ENCODE peak calls at places on chromosomes 7 and 10, in six cellular contexts. One of them, this sample, is unnamed.

GRCh38 chr10:93379366-93380042 is 102.6 kb downstream of the MYOF start:
- DNase-seq in neural progenitor cell: no peak
- DNase-seq in IMR-90: peak; percentile 86
- DNase-seq in CD8-positive, alpha-beta T cell: no peak
- DNase-seq in cardiac muscle cell: peak; percentile 65
- DNase-seq in Panc1: no peak
- DNase-seq in this sample: no peak

GRCh38 chr7:91569702-91570457 is 305.6 kb downstream of the FZD1 start:
- DNase-seq in neural progenitor cell: no peak
- DNase-seq in IMR-90: no peak
- DNase-seq in CD8-positive, alpha-beta T cell: no peak
- DNase-seq in cardiac muscle cell: no peak
- DNase-seq in Panc1: no peak
- DNase-seq in this sample: no peak

GRCh38 chr7:129083525-129083924 is 28.6 kb upstream of the TNPO3 start:
- DNase-seq in neural progenitor cell: no peak
- DNase-seq in IMR-90: no peak
- DNase-seq in CD8-positive, alpha-beta T cell: no peak
- DNase-seq in cardiac muscle cell: no peak
- DNase-seq in Panc1: no peak
- DNase-seq in this sample: no peak

GRCh38 chr10:125886914-125887512 is 5.9 kb upstream of the DHX32 start:
- DNase-seq in neural progenitor cell: no peak
- DNase-seq in IMR-90: no peak
- DNase-seq in CD8-positive, alpha-beta T cell: no peak
- DNase-seq in cardiac muscle cell: no peak
- DNase-seq in Panc1: no peak
- DNase-seq in this sample: no peak

GRCh38 chr10:117684673-117685211 is 142.2 kb downstream of the EMX2 start:
- DNase-seq in neural progenitor cell: peak; percentile 33
- DNase-seq in IMR-90: no peak
- DNase-seq in CD8-positive, alpha-beta T cell: no peak
- DNase-seq in cardiac muscle cell: peak; percentile 12
- DNase-seq in Panc1: no peak
- DNase-seq in this sample: peak; percentile 78

GRCh38 chr7:102467581-102468415 is 3.0 kb downstream of the LRWD1 start:
- DNase-seq in neural progenitor cell: no peak
- DNase-seq in IMR-90: no peak
- DNase-seq in CD8-positive, alpha-beta T cell: no peak
- DNase-seq in cardiac muscle cell: no peak
- DNase-seq in Panc1: no peak
- DNase-seq in this sample: no peak

GRCh38 chr10:5732141-5732540 is 47.5 kb downstream of the TASOR2 start:
- DNase-seq in neural progenitor cell: no peak
- DNase-seq in IMR-90: no peak
- DNase-seq in CD8-positive, alpha-beta T cell: no peak
- DNase-seq in cardiac muscle cell: no peak
- DNase-seq in Panc1: no peak
- DNase-seq in this sample: no peak

GRCh38 chr7:155456772-155457543 is 971 bp upstream of the EN2 start:
- DNase-seq in neural progenitor cell: peak; percentile 86
- DNase-seq in IMR-90: peak; percentile 31
- DNase-seq in CD8-positive, alpha-beta T cell: no peak
- DNase-seq in cardiac muscle cell: peak; percentile 73
- DNase-seq in Panc1: no peak
- DNase-seq in this sample: peak; percentile 96

GRCh38 chr7:143975617-143976016 is 21.0 kb downstream of the OR2F1 start:
- DNase-seq in neural progenitor cell: peak; percentile 40
- DNase-seq in IMR-90: peak; percentile 31
- DNase-seq in CD8-positive, alpha-beta T cell: no peak
- DNase-seq in cardiac muscle cell: peak; percentile 12
- DNase-seq in Panc1: no peak
- DNase-seq in this sample: peak; percentile 54

GRCh38 chr7:128210590-128211570 is 30.2 kb upstream of the LEP start:
- DNase-seq in neural progenitor cell: no peak
- DNase-seq in IMR-90: no peak
- DNase-seq in CD8-positive, alpha-beta T cell: no peak
- DNase-seq in cardiac muscle cell: no peak
- DNase-seq in Panc1: no peak
- DNase-seq in this sample: peak; percentile 57

GRCh38 chr10:91409069-91409868 is 875 bp upstream of the HECTD2 start:
- DNase-seq in neural progenitor cell: peak; percentile 82
- DNase-seq in IMR-90: peak; percentile 80
- DNase-seq in CD8-positive, alpha-beta T cell: no peak
- DNase-seq in cardiac muscle cell: peak; percentile 95
- DNase-seq in Panc1: peak; percentile 25
- DNase-seq in this sample: peak; percentile 56

GRCh38 chr7:144854839-144855424 is 19.1 kb upstream of the TPK1 start:
- DNase-seq in neural progenitor cell: peak; percentile 64
- DNase-seq in IMR-90: no peak
- DNase-seq in CD8-positive, alpha-beta T cell: no peak
- DNase-seq in cardiac muscle cell: peak; percentile 54
- DNase-seq in Panc1: no peak
- DNase-seq in this sample: peak; percentile 51

GRCh38 chr7:50266893-50267386 is 37.6 kb upstream of the IKZF1 start:
- DNase-seq in neural progenitor cell: no peak
- DNase-seq in IMR-90: no peak
- DNase-seq in CD8-positive, alpha-beta T cell: peak; percentile 68
- DNase-seq in cardiac muscle cell: no peak
- DNase-seq in Panc1: no peak
- DNase-seq in this sample: no peak

GRCh38 chr7:20214787-20215669 is 2.2 kb downstream of the MACC1 start:
- DNase-seq in neural progenitor cell: no peak
- DNase-seq in IMR-90: no peak
- DNase-seq in CD8-positive, alpha-beta T cell: no peak
- DNase-seq in cardiac muscle cell: no peak
- DNase-seq in Panc1: no peak
- DNase-seq in this sample: no peak
- H3K4me3 ChIP-seq in neural progenitor cell: no peak overlapping the region
- H3K4me3 ChIP-seq in IMR-90: no peak overlapping the region
- H3K4me3 ChIP-seq in CD8-positive, alpha-beta T cell: no peak overlapping the region
- H3K4me3 ChIP-seq in cardiac muscle cell: no peak overlapping the region
- H3K4me3 ChIP-seq in Panc1: no peak overlapping the region
- H3K4me3 ChIP-seq in this sample: no peak overlapping the region

GRCh38 chr10:33211123-33211878 is 123.2 kb downstream of the NRP1 start:
- DNase-seq in neural progenitor cell: no peak
- DNase-seq in IMR-90: peak; percentile 92
- DNase-seq in CD8-positive, alpha-beta T cell: peak; percentile 4
- DNase-seq in cardiac muscle cell: peak; percentile 89
- DNase-seq in Panc1: no peak
- DNase-seq in this sample: no peak

GRCh38 chr10:33214174-33214573 is 120.3 kb downstream of the NRP1 start:
- DNase-seq in neural progenitor cell: no peak
- DNase-seq in IMR-90: no peak
- DNase-seq in CD8-positive, alpha-beta T cell: no peak
- DNase-seq in cardiac muscle cell: no peak
- DNase-seq in Panc1: no peak
- DNase-seq in this sample: no peak

GRCh38 chr10:33209777-33210176 is 124.7 kb downstream of the NRP1 start:
- DNase-seq in neural progenitor cell: no peak
- DNase-seq in IMR-90: no peak
- DNase-seq in CD8-positive, alpha-beta T cell: no peak
- DNase-seq in cardiac muscle cell: no peak
- DNase-seq in Panc1: no peak
- DNase-seq in this sample: no peak

GRCh38 chr10:33215154-33215553 is 119.3 kb downstream of the NRP1 start:
- DNase-seq in neural progenitor cell: no peak
- DNase-seq in IMR-90: peak; percentile 77
- DNase-seq in CD8-positive, alpha-beta T cell: no peak
- DNase-seq in cardiac muscle cell: peak; percentile 78
- DNase-seq in Panc1: no peak
- DNase-seq in this sample: no peak

DNA sequence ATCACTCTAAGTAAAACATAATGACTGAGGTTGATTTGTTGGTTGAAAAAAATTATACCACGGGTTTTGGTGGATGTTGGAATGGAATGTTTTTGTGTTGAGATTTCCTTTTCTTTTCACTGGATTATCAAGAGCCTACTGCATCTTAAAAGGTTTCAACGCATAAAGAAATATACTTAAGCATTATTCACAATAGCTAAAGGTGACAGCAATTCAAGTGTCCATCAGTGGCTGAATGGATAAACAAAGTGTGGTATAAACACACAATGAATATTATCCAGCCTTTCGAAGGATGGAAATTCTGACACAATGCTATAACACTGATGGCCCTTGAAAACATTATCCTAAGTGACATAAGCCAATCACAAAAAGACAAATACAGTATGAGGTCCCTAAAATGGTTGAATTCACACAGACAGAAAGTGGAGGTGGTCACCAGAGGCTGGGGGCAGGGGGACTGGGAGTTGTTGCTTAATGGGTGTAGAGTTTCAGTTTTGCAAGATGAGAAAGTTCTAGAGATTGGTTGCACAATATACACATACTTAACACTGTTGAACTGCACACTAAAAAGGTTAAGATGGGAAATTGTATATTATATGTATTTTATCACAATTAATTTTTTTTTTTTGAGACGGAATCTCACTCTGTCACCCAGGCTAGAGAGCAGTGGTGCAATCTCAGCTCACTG is 122.3 kb downstream of the NRP1 start:
- DNase-seq in neural progenitor cell: no peak
- DNase-seq in IMR-90: peak; percentile 63
- DNase-seq in CD8-positive, alpha-beta T cell: no peak
- DNase-seq in cardiac muscle cell: peak; percentile 66
- DNase-seq in Panc1: no peak
- DNase-seq in this sample: no peak
- H3K36me3 ChIP-seq in neural progenitor cell: no peaks in the 10 kb centered on the region
- H3K36me3 ChIP-seq in IMR-90: peaks cover 20% of the 10 kb centered on the region
- H3K36me3 ChIP-seq in CD8-positive, alpha-beta T cell: no peaks in the 10 kb centered on the region
- H3K36me3 ChIP-seq in cardiac muscle cell: peaks cover 85% of the 10 kb centered on the region
- H3K36me3 ChIP-seq in Panc1: no peaks in the 10 kb centered on the region
- H3K36me3 ChIP-seq in this sample: no peaks in the 10 kb centered on the region

GRCh38 chr10:97850446-97850845 is 803 bp downstream of the GOLGA7B start:
- DNase-seq in neural progenitor cell: peak; percentile 53
- DNase-seq in IMR-90: no peak
- DNase-seq in CD8-positive, alpha-beta T cell: no peak
- DNase-seq in cardiac muscle cell: peak; percentile 14
- DNase-seq in Panc1: no peak
- DNase-seq in this sample: no peak

GRCh38 chr10:97852277-97852676 is 2.6 kb downstream of the GOLGA7B start:
- DNase-seq in neural progenitor cell: no peak
- DNase-seq in IMR-90: no peak
- DNase-seq in CD8-positive, alpha-beta T cell: no peak
- DNase-seq in cardiac muscle cell: no peak
- DNase-seq in Panc1: no peak
- DNase-seq in this sample: no peak

GRCh38 chr10:97849491-97850402 is at the start of gene GOLGA7B:
- DNase-seq in neural progenitor cell: peak; percentile 97
- DNase-seq in IMR-90: peak; percentile 7
- DNase-seq in CD8-positive, alpha-beta T cell: peak; percentile 53
- DNase-seq in cardiac muscle cell: peak; percentile 55
- DNase-seq in Panc1: no peak
- DNase-seq in this sample: peak; percentile 98

GRCh38 chr10:97853006-97853405 is 3.4 kb downstream of the GOLGA7B start:
- DNase-seq in neural progenitor cell: no peak
- DNase-seq in IMR-90: no peak
- DNase-seq in CD8-positive, alpha-beta T cell: no peak
- DNase-seq in cardiac muscle cell: no peak
- DNase-seq in Panc1: no peak
- DNase-seq in this sample: no peak

GRCh38 chr10:97851341-97852001 is 1.8 kb downstream of the GOLGA7B start:
- DNase-seq in neural progenitor cell: no peak
- DNase-seq in IMR-90: no peak
- DNase-seq in CD8-positive, alpha-beta T cell: no peak
- DNase-seq in cardiac muscle cell: no peak
- DNase-seq in Panc1: no peak
- DNase-seq in this sample: no peak
- H3K27me3 ChIP-seq in neural progenitor cell: peaks cover 95% of the 10 kb centered on the region
- H3K27me3 ChIP-seq in IMR-90: peaks cover 35% of the 10 kb centered on the region
- H3K27me3 ChIP-seq in CD8-positive, alpha-beta T cell: no peaks in the 10 kb centered on the region
- H3K27me3 ChIP-seq in cardiac muscle cell: peaks cover 66% of the 10 kb centered on the region
- H3K27me3 ChIP-seq in Panc1: peaks cover 13% of the 10 kb centered on the region
- H3K27me3 ChIP-seq in this sample: peaks cover 25% of the 10 kb centered on the region

DNA sequence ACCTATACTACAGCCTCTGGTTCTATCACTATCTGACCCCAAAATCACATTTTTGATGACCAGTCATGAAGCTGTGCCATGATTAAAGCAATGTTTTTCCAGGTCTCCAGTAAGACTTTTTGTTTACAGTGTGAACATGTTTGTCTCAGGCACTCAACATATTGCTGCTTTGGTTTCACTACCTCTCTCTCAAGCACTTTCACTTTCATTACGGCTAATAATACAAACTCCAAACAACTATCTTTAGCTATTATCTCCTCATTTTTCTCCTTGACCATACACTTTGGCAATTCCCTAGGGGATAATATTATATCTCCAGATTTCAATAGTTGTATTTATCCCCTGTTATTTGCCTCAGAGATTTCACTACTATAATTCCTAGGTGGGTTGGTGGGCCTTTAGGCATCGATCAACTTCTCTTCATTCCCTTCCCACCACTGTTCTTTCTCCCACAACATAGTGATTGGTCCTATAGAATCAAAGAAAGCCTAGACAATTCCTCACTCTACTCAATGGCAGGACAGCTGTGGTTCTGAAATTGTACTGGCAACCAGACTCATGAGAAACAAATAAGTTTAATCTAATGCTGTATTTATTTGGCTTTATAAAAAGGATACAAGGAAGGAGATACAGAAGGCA is 261.4 kb upstream of the ZWINT start:
- DNase-seq in neural progenitor cell: no peak
- DNase-seq in IMR-90: no peak
- DNase-seq in CD8-positive, alpha-beta T cell: no peak
- DNase-seq in cardiac muscle cell: no peak
- DNase-seq in Panc1: no peak
- DNase-seq in this sample: no peak
- H3K4me3 ChIP-seq in neural progenitor cell: no peak overlapping the region
- H3K4me3 ChIP-seq in IMR-90: no peak overlapping the region
- H3K4me3 ChIP-seq in CD8-positive, alpha-beta T cell: no peak overlapping the region
- H3K4me3 ChIP-seq in cardiac muscle cell: no peak overlapping the region
- H3K4me3 ChIP-seq in Panc1: peak overlapping the region; percentile 24
- H3K4me3 ChIP-seq in this sample: no peak overlapping the region

DNA sequence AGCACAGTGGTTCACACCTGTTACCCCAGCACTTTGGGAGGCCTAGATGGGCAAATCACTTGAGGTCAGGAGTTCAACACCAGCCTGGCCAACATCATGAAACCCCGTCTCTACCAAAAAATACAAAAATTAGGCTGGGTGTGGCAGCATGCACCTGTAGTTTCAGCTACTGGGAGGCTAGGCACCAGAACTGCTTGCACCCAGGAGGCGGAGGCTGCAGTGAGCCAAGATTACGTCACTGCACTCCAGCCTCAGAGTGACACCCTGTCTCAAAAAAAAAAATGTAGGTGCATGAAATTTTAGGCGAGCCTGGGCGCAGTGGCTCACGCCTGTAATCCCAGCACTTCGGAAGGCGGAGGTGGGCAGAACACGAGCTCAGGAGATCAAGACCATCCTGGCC is 9.6 kb downstream of the BCL7B start:
- DNase-seq in neural progenitor cell: no peak
- DNase-seq in IMR-90: no peak
- DNase-seq in CD8-positive, alpha-beta T cell: no peak
- DNase-seq in cardiac muscle cell: no peak
- DNase-seq in Panc1: no peak
- DNase-seq in this sample: no peak
- H3K36me3 ChIP-seq in neural progenitor cell: peaks cover 9% of the 10 kb centered on the region
- H3K36me3 ChIP-seq in IMR-90: peaks cover 31% of the 10 kb centered on the region
- H3K36me3 ChIP-seq in CD8-positive, alpha-beta T cell: peaks cover 24% of the 10 kb centered on the region
- H3K36me3 ChIP-seq in cardiac muscle cell: peaks cover 15% of the 10 kb centered on the region
- H3K36me3 ChIP-seq in Panc1: peaks cover 3% of the 10 kb centered on the region
- H3K36me3 ChIP-seq in this sample: peaks cover 6% of the 10 kb centered on the region

GRCh38 chr10:23171232-23171876 is 20.8 kb upstream of the PTF1A start:
- DNase-seq in neural progenitor cell: peak; percentile 85
- DNase-seq in IMR-90: peak; percentile 32
- DNase-seq in CD8-positive, alpha-beta T cell: no peak
- DNase-seq in cardiac muscle cell: peak; percentile 54
- DNase-seq in Panc1: no peak
- DNase-seq in this sample: peak; percentile 81
- H3K27me3 ChIP-seq in neural progenitor cell: peaks cover 100% of the 10 kb centered on the region
- H3K27me3 ChIP-seq in IMR-90: peaks cover 25% of the 10 kb centered on the region
- H3K27me3 ChIP-seq in CD8-positive, alpha-beta T cell: peaks cover 14% of the 10 kb centered on the region
- H3K27me3 ChIP-seq in cardiac muscle cell: peaks cover 100% of the 10 kb centered on the region
- H3K27me3 ChIP-seq in Panc1: no peaks in the 10 kb centered on the region
- H3K27me3 ChIP-seq in this sample: peaks cover 80% of the 10 kb centered on the region

This sample was measured in H7.